ENCODE peak calls at places on chromosome 9, in four cellular contexts. One of them, this sample, is unnamed.

GRCh38 chr9:79801459-79801858 is 229.7 kb downstream of the TLE4 start:
- DNase-seq in IMR-90: no peak
- DNase-seq in K562: no peak
- DNase-seq in HepG2: no peak
- DNase-seq in this sample: no peak

GRCh38 chr9:14218253-14218652 is 95.7 kb downstream of the NFIB start:
- DNase-seq in IMR-90: no peak
- DNase-seq in K562: no peak
- DNase-seq in HepG2: no peak
- DNase-seq in this sample: no peak

GRCh38 chr9:34701023-34701768 is 8.7 kb downstream of the CCL21 start:
- DNase-seq in IMR-90: peak; percentile 29
- DNase-seq in K562: peak; percentile 73
- DNase-seq in HepG2: peak; percentile 36
- DNase-seq in this sample: peak; percentile 77

GRCh38 chr9:99140685-99141314 is 35.9 kb downstream of the TGFBR1 start:
- DNase-seq in IMR-90: peak; percentile 67
- DNase-seq in K562: peak; percentile 64
- DNase-seq in HepG2: peak; percentile 35
- DNase-seq in this sample: peak; percentile 57

GRCh38 chr9:77826621-77827020 is 178.5 kb upstream of the GNA14 start:
- DNase-seq in IMR-90: peak; percentile 54
- DNase-seq in K562: no peak
- DNase-seq in HepG2: no peak
- DNase-seq in this sample: no peak

GRCh38 chr9:38439291-38439915 is 15.1 kb upstream of the IGFBPL1 start:
- DNase-seq in IMR-90: no peak
- DNase-seq in K562: no peak
- DNase-seq in HepG2: no peak
- DNase-seq in this sample: no peak

GRCh38 chr9:136865768-136866103 is 372 bp downstream of the EDF1 start:
- DNase-seq in IMR-90: no peak
- DNase-seq in K562: no peak
- DNase-seq in HepG2: no peak
- DNase-seq in this sample: no peak

GRCh38 chr9:135669616-135670285 is 6.6 kb downstream of the LCN9 start:
- DNase-seq in IMR-90: no peak
- DNase-seq in K562: no peak
- DNase-seq in HepG2: no peak
- DNase-seq in this sample: no peak

GRCh38 chr9:90556897-90557296 is 85.7 kb downstream of the DIRAS2 start:
- DNase-seq in IMR-90: no peak
- DNase-seq in K562: no peak
- DNase-seq in HepG2: peak; percentile 7
- DNase-seq in this sample: no peak

GRCh38 chr9:84742261-84742660 is 72.7 kb downstream of the NTRK2 start:
- DNase-seq in IMR-90: no peak
- DNase-seq in K562: no peak
- DNase-seq in HepG2: no peak
- DNase-seq in this sample: no peak

GRCh38 chr9:72441296-72442211 is 76.5 kb upstream of the ZFAND5 start:
- DNase-seq in IMR-90: peak; percentile 35
- DNase-seq in K562: no peak
- DNase-seq in HepG2: no peak
- DNase-seq in this sample: no peak

GRCh38 chr9:110116543-110116885 is 91.4 kb downstream of the C9orf152 start:
- DNase-seq in IMR-90: peak; percentile 99
- DNase-seq in K562: no peak
- DNase-seq in HepG2: no peak
- DNase-seq in this sample: peak; percentile 74

GRCh38 chr9:127917603-127918002 is 762 bp upstream of the ST6GALNAC4 start:
- DNase-seq in IMR-90: no peak
- DNase-seq in K562: no peak
- DNase-seq in HepG2: no peak
- DNase-seq in this sample: no peak

GRCh38 chr9:130201399-130201873 is 29.2 kb downstream of the NCS1 start:
- DNase-seq in IMR-90: no peak
- DNase-seq in K562: no peak
- DNase-seq in HepG2: no peak
- DNase-seq in this sample: no peak

GRCh38 chr9:26744362-26744965 is 148.1 kb downstream of the CAAP1 start:
- DNase-seq in IMR-90: peak; percentile 38
- DNase-seq in K562: no peak
- DNase-seq in HepG2: peak; percentile 14
- DNase-seq in this sample: peak; percentile 45

GRCh38 chr9:101849102-101849707 is 110.8 kb upstream of the GRIN3A start:
- DNase-seq in IMR-90: no peak
- DNase-seq in K562: no peak
- DNase-seq in HepG2: peak; percentile 37
- DNase-seq in this sample: no peak

GRCh38 chr9:96663506-96664120 is 8.5 kb upstream of the PRXL2C start:
- DNase-seq in IMR-90: peak; percentile 45
- DNase-seq in K562: no peak
- DNase-seq in HepG2: no peak
- DNase-seq in this sample: no peak

GRCh38 chr9:75083188-75083976 is 4.6 kb downstream of the NMRK1 start:
- DNase-seq in IMR-90: no peak
- DNase-seq in K562: peak; percentile 10
- DNase-seq in HepG2: peak; percentile 74
- DNase-seq in this sample: no peak

GRCh38 chr9:27382989-27383388 is 86.0 kb upstream of the EQTN start:
- DNase-seq in IMR-90: no peak
- DNase-seq in K562: no peak
- DNase-seq in HepG2: no peak
- DNase-seq in this sample: no peak

GRCh38 chr9:24416136-24416535 is 129.6 kb downstream of the IZUMO3 start:
- DNase-seq in IMR-90: no peak
- DNase-seq in K562: no peak
- DNase-seq in HepG2: no peak
- DNase-seq in this sample: no peak

GRCh38 chr9:137127301-137128157 is 11.4 kb upstream of the GRIN1 start:
- DNase-seq in IMR-90: no peak
- DNase-seq in K562: peak; percentile 55
- DNase-seq in HepG2: peak; percentile 65
- DNase-seq in this sample: peak; percentile 57

GRCh38 chr9:82418334-82418733 is 429.8 kb downstream of the SPATA31D1 start:
- DNase-seq in IMR-90: no peak
- DNase-seq in K562: no peak
- DNase-seq in HepG2: no peak
- DNase-seq in this sample: no peak

GRCh38 chr9:80076105-80076504 is 504.3 kb downstream of the TLE4 start:
- DNase-seq in IMR-90: no peak
- DNase-seq in K562: no peak
- DNase-seq in HepG2: no peak
- DNase-seq in this sample: no peak

GRCh38 chr9:16883586-16883985 is 13.1 kb upstream of the BNC2 start:
- DNase-seq in IMR-90: peak; percentile 27
- DNase-seq in K562: no peak
- DNase-seq in HepG2: no peak
- DNase-seq in this sample: no peak
- TF ChIP-seq BHLHE40 in IMR-90: no peak
- TF ChIP-seq BHLHE40 in K562: no peak
- TF ChIP-seq BHLHE40 in HepG2: no peak
- TF ChIP-seq BHLHE40 in this sample: no peak

GRCh38 chr9:129074106-129074505 is 6.8 kb upstream of the DOLPP1 start:
- DNase-seq in IMR-90: no peak
- DNase-seq in K562: no peak
- DNase-seq in HepG2: no peak
- DNase-seq in this sample: no peak
- TF ChIP-seq MAFK in IMR-90: no peak
- TF ChIP-seq MAFK in K562: no peak
- TF ChIP-seq MAFK in HepG2: no peak
- TF ChIP-seq MAFK in this sample: no peak

GRCh38 chr9:134434896-134435506 is 108.7 kb downstream of the RXRA start:
- DNase-seq in IMR-90: peak; percentile 97
- DNase-seq in K562: no peak
- DNase-seq in HepG2: peak; percentile 97
- DNase-seq in this sample: peak; percentile 88
- TF ChIP-seq CEBPB in IMR-90: no peak
- TF ChIP-seq CEBPB in K562: no peak
- TF ChIP-seq CEBPB in HepG2: no peak
- TF ChIP-seq CEBPB in this sample: no peak

GRCh38 chr9:7533376-7534090 is 266.0 kb downstream of the DMAC1 start:
- DNase-seq in IMR-90: no peak
- DNase-seq in K562: no peak
- DNase-seq in HepG2: no peak
- DNase-seq in this sample: no peak

GRCh38 chr9:7534211-7534935 is 265.2 kb downstream of the DMAC1 start:
- DNase-seq in IMR-90: no peak
- DNase-seq in K562: no peak
- DNase-seq in HepG2: no peak
- DNase-seq in this sample: no peak

DNA sequence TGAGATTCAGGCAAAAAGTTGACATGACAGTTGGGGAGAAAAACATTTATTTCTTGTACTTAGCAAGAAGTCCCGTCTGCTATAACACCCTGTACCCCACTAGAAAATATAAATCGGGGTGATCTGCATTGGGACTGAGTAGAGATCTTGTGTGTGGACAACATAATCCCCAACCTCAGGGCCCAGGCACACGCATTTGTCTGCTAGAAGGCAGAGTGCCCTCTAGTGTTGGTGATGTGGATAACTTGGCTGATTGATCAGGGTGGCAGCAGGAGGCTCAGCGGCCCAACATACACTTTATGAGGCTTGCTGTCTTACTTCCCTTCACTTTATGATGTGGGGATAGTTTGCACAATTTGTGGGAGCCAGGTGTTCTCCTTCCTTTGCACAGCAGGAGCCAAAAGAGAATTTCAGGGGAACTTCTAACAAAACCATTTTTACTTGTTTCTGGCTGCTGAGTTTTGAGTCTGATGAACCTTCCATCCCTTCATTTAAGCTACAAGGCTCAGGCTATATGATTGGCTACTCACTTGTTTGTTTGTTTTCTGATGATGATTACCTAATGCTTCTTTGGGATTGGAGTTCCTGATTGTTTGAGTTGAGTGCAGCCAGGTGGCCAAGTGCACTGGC is 263.2 kb downstream of the DMAC1 start:
- DNase-seq in IMR-90: peak; percentile 56
- DNase-seq in K562: peak; percentile 32
- DNase-seq in HepG2: peak; percentile 45
- DNase-seq in this sample: peak; percentile 21
- TF ChIP-seq BHLHE40 in IMR-90: no peak
- TF ChIP-seq BHLHE40 in K562: no peak
- TF ChIP-seq BHLHE40 in HepG2: no peak
- TF ChIP-seq BHLHE40 in this sample: no peak

GRCh38 chr9:132894343-132894742 is 15.6 kb downstream of the SPACA9 start:
- DNase-seq in IMR-90: no peak
- DNase-seq in K562: no peak
- DNase-seq in HepG2: no peak
- DNase-seq in this sample: no peak
- TF ChIP-seq MAFK in IMR-90: no peak
- TF ChIP-seq MAFK in K562: no peak
- TF ChIP-seq MAFK in HepG2: no peak
- TF ChIP-seq MAFK in this sample: no peak

This sample was measured in A549.